ENCODE peak calls at places on chromosome 15, in five cellular contexts. Y is left ventricle myocardium inferior; O is activated B cell treated with CpG ODN at 0.5 μM for 24 hours; D is nephron progenitor cell; Q is CD4-positive, alpha-beta T cell. V is an unnamed sample.

GRCh38 chr15:100601628-100602063 is 338 bp downstream of the LINS1 start:
- DNase-seq in O (no peak), Q (no peak), D (no peak), Y (no peak), V (no peak)

GRCh38 chr15:39710681-39711080 is 72.0 kb downstream of the FSIP1 start:
- DNase-seq in Y (no peak), D (no peak), O (no peak), Q (no peak), V (no peak)

GRCh38 chr15:31977812-31978662 is 52.3 kb upstream of the CHRNA7 start:
- DNase-seq in D (peak), Y (peak), O (no peak), Q (peak), V (peak)

GRCh38 chr15:51888593-51889195 is 59.2 kb downstream of the TMOD3 start:
- DNase-seq in Q (no peak), D (no peak), Y (no peak), O (no peak), V (no peak)

GRCh38 chr15:64151727-64152506 is at the start of gene SNX22:
- DNase-seq in Y (no peak), Q (peak), O (peak), D (peak), V (no peak)

GRCh38 chr15:79527821-79528220 is 95.7 kb downstream of the MINAR1 start:
- DNase-seq in Y (no peak), D (no peak), Q (no peak), O (no peak), V (no peak)

GRCh38 chr15:39548561-39548960 is 32.3 kb upstream of the THBS1 start:
- DNase-seq in O (no peak), Y (no peak), Q (no peak), D (no peak), V (no peak)

GRCh38 chr15:31399544-31400171 is 73.0 kb downstream of the KLF13 start:
- DNase-seq in O (no peak), Q (no peak), D (no peak), Y (peak), V (no peak)

GRCh38 chr15:90610220-90610619 is 80.5 kb downstream of the CRTC3 start:
- DNase-seq in Q (no peak), O (no peak), D (no peak), Y (no peak), V (peak)

GRCh38 chr15:47374222-47374621 is 343.1 kb upstream of the SEMA6D start:
- DNase-seq in Q (no peak), Y (no peak), O (no peak), D (no peak), V (no peak)

GRCh38 chr15:93179072-93179471 is 90.1 kb upstream of the RGMA start:
- DNase-seq in Y (peak), O (no peak), Q (no peak), D (no peak), V (no peak)

GRCh38 chr15:72269739-72270138 is 2.6 kb downstream of the PARP6 start:
- DNase-seq in Y (no peak), D (no peak), Q (no peak), O (no peak), V (no peak)

GRCh38 chr15:72271221-72271620 is 1.1 kb downstream of the PARP6 start:
- DNase-seq in Q (no peak), O (no peak), Y (no peak), D (no peak), V (no peak)

GRCh38 chr15:72272213-72272996 is at the start of gene PARP6:
- DNase-seq in Y (peak), D (peak), O (peak), Q (peak), V (peak)

GRCh38 chr15:72271895-72272212 is 500 bp downstream of the PARP6 start:
- DNase-seq in D (no peak), Y (no peak), O (no peak), Q (no peak), V (no peak)

DNA sequence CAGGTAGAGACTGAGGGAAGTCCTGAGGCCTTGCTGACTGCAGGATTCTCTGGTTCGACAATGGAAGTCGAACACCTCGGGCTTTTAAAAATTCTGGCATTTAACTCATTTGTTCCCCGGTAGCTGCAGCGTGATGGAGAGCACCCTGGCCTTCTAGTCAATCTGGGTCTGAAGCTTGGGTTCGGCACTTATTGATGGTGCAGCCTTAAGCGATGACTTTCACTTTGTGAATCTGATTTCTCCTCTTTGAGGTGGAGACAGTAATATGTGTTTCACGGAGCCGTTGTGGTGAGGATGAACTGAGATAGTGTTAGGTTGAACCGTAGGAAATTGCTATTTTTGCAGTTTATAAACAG is 621 bp upstream of the PARP6 start:
- DNase-seq in Q (no peak), Y (no peak), O (no peak), D (no peak), V (no peak)
- TF ChIP-seq CTCF in Q (peak), Y (peak), O (no peak), D (no peak), V (no peak)

GRCh38 chr15:65863106-65863505 is 6.2 kb upstream of the RAB11A start:
- DNase-seq in Q (no peak), Y (no peak), O (no peak), D (no peak), V (no peak)

GRCh38 chr15:65856821-65857455 is 12.4 kb upstream of the RAB11A start:
- DNase-seq in O (peak), D (peak), Y (peak), Q (peak), V (no peak)

GRCh38 chr15:65867244-65867643 is 2.0 kb upstream of the RAB11A start:
- DNase-seq in Q (no peak), D (no peak), Y (no peak), O (no peak), V (no peak)

GRCh38 chr15:65857718-65858402 is 11.4 kb upstream of the RAB11A start:
- DNase-seq in Q (no peak), O (no peak), Y (no peak), D (no peak), V (no peak)

DNA sequence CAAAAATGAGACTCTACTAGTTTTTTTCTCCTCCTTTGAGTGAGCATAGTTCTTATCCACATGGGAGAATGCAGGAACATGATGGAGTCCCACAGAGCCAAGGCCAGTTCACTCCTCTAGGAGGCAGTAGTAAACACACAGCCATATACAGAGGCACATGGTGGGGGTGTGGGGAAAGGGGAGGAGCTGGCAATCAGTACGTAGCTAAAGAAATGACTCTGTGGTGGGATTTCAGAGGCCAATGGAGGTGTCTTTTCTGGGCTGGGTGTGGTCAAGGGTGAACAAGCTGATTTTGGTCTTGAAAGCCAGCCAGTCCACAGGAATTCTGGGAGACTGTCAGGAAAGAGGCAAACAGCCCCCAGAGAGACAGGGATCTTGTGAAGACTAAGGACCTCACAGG is 6.6 kb upstream of the RAB11A start:
- DNase-seq in Y (no peak), D (peak), Q (peak), O (no peak), V (no peak)
- TF ChIP-seq CTCF in Y (peak), D (no peak), Q (peak), O (no peak), V (peak)

GRCh38 chr15:88467935-88468528 is 524 bp downstream of the MRPS11 start:
- DNase-seq in D (peak), Q (no peak), Y (no peak), O (no peak), V (no peak)
- TF ChIP-seq CTCF in D (no peak), Q (no peak), Y (no peak), O (no peak), V (peak)

GRCh38 chr15:42581272-42581730 is 5.9 kb downstream of the STARD9 start:
- DNase-seq in D (peak), O (peak), Y (peak), Q (peak), V (peak)
- TF ChIP-seq CTCF in D (no peak), O (no peak), Y (no peak), Q (no peak), V (no peak)

GRCh38 chr15:43508421-43508820 is 9.0 kb upstream of the MAP1A start:
- DNase-seq in O (no peak), Q (no peak), D (no peak), Y (no peak), V (no peak)

GRCh38 chr15:43511012-43511885 is 6.2 kb upstream of the MAP1A start:
- DNase-seq in Q (no peak), O (no peak), Y (no peak), D (peak), V (no peak)

GRCh38 chr15:43509002-43509922 is 8.1 kb upstream of the MAP1A start:
- DNase-seq in O (no peak), Y (no peak), Q (no peak), D (no peak), V (no peak)

GRCh38 chr15:43509923-43510229 is 7.5 kb upstream of the MAP1A start:
- DNase-seq in Q (no peak), O (no peak), Y (no peak), D (no peak), V (no peak)

GRCh38 chr15:43510230-43511011 is 7.0 kb upstream of the MAP1A start:
- DNase-seq in D (peak), Q (peak), Y (peak), O (peak), V (peak)
- TF ChIP-seq CTCF in D (peak), Q (no peak), Y (peak), O (no peak), V (peak)

GRCh38 chr15:57301307-57301706 is 75.0 kb upstream of the CGNL1 start:
- DNase-seq in O (no peak), Q (no peak), D (no peak), Y (no peak), V (no peak)

GRCh38 chr15:57305009-57305408 is 71.3 kb upstream of the CGNL1 start:
- DNase-seq in Q (no peak), Y (no peak), O (no peak), D (no peak), V (no peak)

GRCh38 chr15:57306305-57306943 is 69.9 kb upstream of the CGNL1 start:
- DNase-seq in Q (peak), D (peak), Y (peak), O (peak), V (peak)

GRCh38 chr15:57298843-57299550 is 77.3 kb upstream of the CGNL1 start:
- DNase-seq in Q (no peak), O (peak), Y (no peak), D (no peak), V (no peak)

DNA sequence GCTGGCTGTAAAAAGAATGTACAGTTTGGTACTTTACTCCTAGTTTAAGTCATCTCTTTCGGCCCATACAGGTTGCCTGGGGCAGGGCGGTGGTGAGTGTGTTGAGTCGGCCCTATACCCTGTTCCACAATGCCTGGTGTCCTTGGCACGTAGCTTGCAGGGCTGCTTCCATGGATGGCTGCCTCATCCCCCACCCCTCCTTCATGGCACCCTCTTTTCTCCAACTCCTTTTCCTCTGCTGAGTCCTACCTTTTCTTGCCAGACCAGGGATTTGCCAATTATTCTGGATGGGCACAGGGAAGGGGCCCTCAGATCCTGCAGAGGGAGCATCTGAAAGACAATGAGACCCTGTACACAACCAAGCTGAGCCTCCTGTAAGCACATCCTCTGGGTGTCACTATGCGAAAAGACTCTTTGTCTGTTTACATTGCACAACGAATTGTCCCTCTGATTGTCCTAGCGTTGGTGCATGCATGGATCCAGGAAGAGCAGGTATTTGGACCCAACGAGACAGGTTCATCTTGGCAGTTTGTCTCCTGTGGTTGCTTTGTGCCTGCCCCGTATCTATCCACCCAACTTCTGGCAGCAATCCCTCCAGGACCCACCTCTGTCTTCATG is 73.6 kb upstream of the CGNL1 start:
- DNase-seq in Y (no peak), D (no peak), O (no peak), Q (no peak), V (no peak)
- TF ChIP-seq CTCF in Y (no peak), D (no peak), O (no peak), Q (no peak), V (no peak)

DNA sequence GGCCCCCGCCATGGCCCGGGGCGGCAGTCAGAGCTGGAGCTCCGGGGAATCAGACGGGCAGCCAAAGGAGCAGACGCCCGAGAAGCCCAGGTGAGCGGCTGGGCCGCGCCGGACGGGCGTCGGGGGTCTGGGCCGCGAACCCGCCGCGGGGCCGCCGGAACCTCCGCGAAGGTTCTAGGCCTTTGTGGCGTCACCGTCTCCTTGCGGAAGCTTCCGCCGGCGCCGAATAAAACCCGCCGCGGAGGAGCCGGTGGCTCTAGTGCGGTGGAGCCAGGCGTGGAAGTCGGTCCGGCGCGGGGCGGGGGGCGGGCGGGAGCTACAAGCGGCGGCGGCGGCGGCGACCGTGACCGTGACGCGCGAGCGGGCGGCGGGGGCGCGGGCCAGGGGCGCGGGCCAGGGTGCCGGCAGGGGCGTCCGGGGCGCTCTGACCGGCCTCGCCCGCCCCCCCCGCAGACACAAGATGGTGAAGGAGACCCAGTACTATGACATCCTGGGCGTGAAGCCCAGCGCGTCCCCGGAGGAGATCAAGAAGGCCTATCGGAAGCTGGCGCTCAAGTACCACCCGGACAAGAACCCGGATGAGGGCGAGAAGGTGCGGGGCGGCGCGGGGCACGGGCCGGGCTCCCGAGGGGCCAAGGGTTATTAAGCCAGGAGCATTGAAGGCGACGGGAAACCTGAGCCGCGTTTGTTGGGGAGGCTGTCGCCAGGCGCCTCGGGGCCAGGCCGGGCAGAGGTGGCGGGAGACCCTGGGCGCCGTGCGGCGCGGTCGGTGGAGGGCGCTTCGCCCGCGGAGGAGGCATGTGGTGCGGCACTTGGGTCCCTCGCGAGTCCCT is at the start of gene DNAJA4:
- DNase-seq in D (no peak), Y (peak), O (peak), Q (peak), V (no peak)
- TF ChIP-seq CTCF in D (no peak), Y (peak), O (no peak), Q (peak), V (no peak)

DNA sequence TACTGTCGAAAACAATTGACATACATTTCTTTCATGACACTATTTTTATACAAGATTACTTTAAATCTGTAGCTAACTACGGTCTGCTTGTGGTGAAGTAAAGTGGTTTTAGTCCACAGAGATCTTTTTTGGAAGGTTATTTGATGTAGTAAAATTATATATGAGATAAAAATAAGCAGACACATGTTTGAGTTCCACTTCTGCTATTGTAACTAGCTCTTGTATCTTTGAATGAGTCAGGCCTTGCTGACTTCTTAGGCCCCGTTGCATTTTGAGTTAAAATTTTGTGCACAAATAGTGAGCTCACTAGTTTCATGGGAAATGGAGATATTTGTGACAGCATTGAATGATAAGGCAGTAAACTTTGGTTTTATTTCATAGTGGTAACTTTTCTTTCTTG is 42.6 kb downstream of the ARIH1 start:
- DNase-seq in Q (no peak), O (no peak), D (no peak), Y (no peak), V (no peak)
- TF ChIP-seq CTCF in Q (no peak), O (no peak), D (no peak), Y (no peak), V (no peak)

DNA sequence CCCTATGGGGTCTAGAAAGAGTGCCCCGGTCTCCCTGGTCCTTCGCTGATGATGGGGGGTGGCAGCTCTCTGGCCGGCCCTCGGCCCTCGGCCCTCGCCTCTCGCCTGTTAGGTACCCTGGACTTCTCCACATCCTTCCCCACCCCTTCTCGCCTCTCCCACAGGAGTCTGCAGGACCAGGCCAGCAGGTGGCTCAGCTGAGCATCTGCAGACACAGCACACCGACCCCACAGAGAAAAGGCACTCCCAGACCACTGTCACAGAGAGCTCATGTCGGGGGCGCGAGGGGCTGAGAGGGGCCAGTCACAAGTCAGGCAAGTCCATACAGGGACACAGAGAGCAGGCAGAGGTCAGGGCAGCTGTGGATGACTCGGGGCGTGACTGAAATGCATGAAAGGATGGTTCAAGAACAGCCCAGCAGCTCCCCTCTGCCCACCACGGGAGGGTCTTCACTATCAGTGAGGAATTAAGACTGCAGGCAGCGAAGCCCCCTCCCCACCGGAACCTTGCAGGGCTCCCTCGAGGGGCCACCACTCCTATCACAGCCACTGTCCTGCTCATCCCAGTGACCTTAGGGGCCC is 181.7 kb upstream of the NSMCE3 start:
- DNase-seq in O (no peak), Y (no peak), D (peak), Q (no peak), V (no peak)
- TF ChIP-seq CTCF in O (no peak), Y (peak), D (peak), Q (no peak), V (peak)

V was measured in D721Med.